ENCODE peak calls at places on chromosomes 4 and X, in four cellular contexts. H, V, M and P are unnamed samples.

GRCh38 chr4:134610172-134610571 is 408.6 kb upstream of the PABPC4L start:
- DNase-seq in V (no peak), H (no peak), M (no peak), P (no peak)

GRCh38 chr4:130233377-130234047 is 1137.6 kb downstream of the C4orf33 start:
- DNase-seq in M (no peak), H (no peak), V (no peak), P (no peak)

GRCh38 chrX:22063284-22063683 is 31.2 kb downstream of the PHEX start:
- DNase-seq in H (no peak), V (peak), M (no peak), P (no peak)

GRCh38 chrX:125786306-125786705 is 379.8 kb downstream of the DCAF12L2 start:
- DNase-seq in V (no peak), H (no peak), M (no peak), P (no peak)

GRCh38 chrX:65591206-65591605 is 56.6 kb upstream of the LAS1L start:
- DNase-seq in H (no peak), V (no peak), M (no peak), P (no peak)

GRCh38 chr4:76055005-76055404 is 19.1 kb upstream of the CXCL11 start:
- DNase-seq in M (no peak), V (no peak), H (no peak), P (no peak)

GRCh38 chr4:139279723-139280620 is at the start of gene MGARP:
- DNase-seq in M (peak), V (no peak), H (peak), P (peak)

GRCh38 chrX:50988649-50989048 is 78.1 kb downstream of the BMP15 start:
- DNase-seq in M (peak), V (peak), H (no peak), P (peak)

GRCh38 chr4:82230310-82230709 is 143.5 kb downstream of the HNRNPD start:
- DNase-seq in V (no peak), M (no peak), H (no peak), P (no peak)

GRCh38 chr4:54954656-54955388 is 170.6 kb downstream of the KDR start:
- DNase-seq in M (peak), V (no peak), H (no peak), P (no peak)

GRCh38 chrX:135327299-135327698 is 18.0 kb downstream of the ETDC start:
- DNase-seq in M (no peak), V (no peak), H (no peak), P (no peak)

GRCh38 chr4:87353592-87353991 is 30.9 kb upstream of the HSD17B13 start:
- DNase-seq in H (peak), M (peak), V (no peak), P (peak)

GRCh38 chrX:155263854-155264628 is at the start of gene RAB39B:
- DNase-seq in H (peak), M (peak), V (no peak), P (peak)

GRCh38 chrX:19514791-19515614 is at the start of gene MAP3K15:
- DNase-seq in V (peak), H (peak), M (peak), P (peak)

GRCh38 chr4:159048166-159048886 is 54.6 kb upstream of the RAPGEF2 start:
- DNase-seq in V (peak), M (peak), H (no peak), P (peak)

GRCh38 chrX:13283968-13284914 is 35.6 kb downstream of the ATXN3L start:
- DNase-seq in M (no peak), V (no peak), H (no peak), P (peak)

GRCh38 chr4:74097631-74098550 is 1.1 kb downstream of the CXCL2 start:
- DNase-seq in H (no peak), V (no peak), M (no peak), P (no peak)

GRCh38 chr4:184550476-184550875 is 76.1 kb upstream of the IRF2 start:
- DNase-seq in H (no peak), V (no peak), M (no peak), P (no peak)

GRCh38 chr4:62470421-62470983 is 1270.4 kb downstream of the ADGRL3 start:
- DNase-seq in H (no peak), V (no peak), M (no peak), P (no peak)

GRCh38 chr4:144507309-144508101 is 138.5 kb upstream of the HHIP start:
- DNase-seq in H (no peak), M (no peak), V (no peak), P (no peak)

GRCh38 chrX:149527705-149528104 is 13.1 kb upstream of the EOLA1 start:
- DNase-seq in M (peak), V (peak), H (no peak), P (no peak)

GRCh38 chr4:150259861-150260567 is 181.8 kb downstream of the DCLK2 start:
- DNase-seq in M (no peak), H (no peak), V (no peak), P (no peak)

GRCh38 chrX:70025464-70025863 is 24.3 kb downstream of the AWAT2 start:
- DNase-seq in V (no peak), H (no peak), M (no peak), P (no peak)

GRCh38 chr4:120922390-120923200 is at the start of gene PRDM5:
- DNase-seq in M (peak), H (peak), V (no peak), P (peak)

GRCh38 chr4:165079476-165079875 is 25.8 kb downstream of the TRIM75 start:
- DNase-seq in H (no peak), V (peak), M (no peak), P (no peak)

GRCh38 chr4:19349416-19349815 is 902.3 kb upstream of the SLIT2 start:
- DNase-seq in H (no peak), V (no peak), M (no peak), P (no peak)
- TF ChIP-seq MAX in H (no peak), V (no peak), M (no peak), P (no peak)

GRCh38 chrX:15874672-15875071 is 20.1 kb upstream of the AP1S2 start:
- DNase-seq in H (no peak), V (no peak), M (no peak), P (no peak)
- TF ChIP-seq TEAD4 in H (no peak), V (no peak), M (no peak), P (no peak)

DNA sequence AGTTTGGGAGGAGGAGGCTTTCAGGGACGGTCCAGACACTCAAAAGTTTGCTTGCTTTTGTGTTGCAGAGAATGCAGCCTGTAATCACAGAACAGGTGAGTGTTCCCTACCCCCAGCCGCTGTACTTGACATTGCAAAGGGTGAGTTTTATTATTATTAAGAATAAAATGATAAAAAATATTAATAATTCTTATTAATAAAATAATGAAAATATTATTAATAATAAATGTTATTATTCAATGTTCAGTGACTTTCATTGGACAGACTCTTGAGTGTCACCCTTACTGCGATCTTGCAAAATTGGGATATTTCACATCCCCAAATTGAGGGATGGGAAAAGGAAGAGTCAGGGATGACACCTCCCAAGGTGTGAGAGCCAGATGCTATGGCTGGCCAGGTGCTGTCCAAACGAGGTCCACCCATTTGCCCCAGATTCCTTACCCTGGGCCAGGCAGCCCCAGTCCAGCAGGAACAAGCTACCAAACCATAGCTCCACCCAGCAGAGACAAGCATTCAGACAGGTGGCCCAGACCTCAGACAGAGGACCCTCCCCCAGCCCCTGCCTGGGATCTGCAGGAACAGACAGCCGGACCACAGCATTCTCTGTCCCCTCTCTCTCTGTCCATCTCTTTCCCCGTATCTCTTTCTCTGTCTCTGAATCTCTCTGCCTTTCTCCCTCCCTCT is 22.4 kb downstream of the IL3RA start:
- DNase-seq in V (no peak), H (no peak), M (no peak), P (peak)
- TF ChIP-seq MAX in V (no peak), H (no peak), M (no peak), P (no peak)

DNA sequence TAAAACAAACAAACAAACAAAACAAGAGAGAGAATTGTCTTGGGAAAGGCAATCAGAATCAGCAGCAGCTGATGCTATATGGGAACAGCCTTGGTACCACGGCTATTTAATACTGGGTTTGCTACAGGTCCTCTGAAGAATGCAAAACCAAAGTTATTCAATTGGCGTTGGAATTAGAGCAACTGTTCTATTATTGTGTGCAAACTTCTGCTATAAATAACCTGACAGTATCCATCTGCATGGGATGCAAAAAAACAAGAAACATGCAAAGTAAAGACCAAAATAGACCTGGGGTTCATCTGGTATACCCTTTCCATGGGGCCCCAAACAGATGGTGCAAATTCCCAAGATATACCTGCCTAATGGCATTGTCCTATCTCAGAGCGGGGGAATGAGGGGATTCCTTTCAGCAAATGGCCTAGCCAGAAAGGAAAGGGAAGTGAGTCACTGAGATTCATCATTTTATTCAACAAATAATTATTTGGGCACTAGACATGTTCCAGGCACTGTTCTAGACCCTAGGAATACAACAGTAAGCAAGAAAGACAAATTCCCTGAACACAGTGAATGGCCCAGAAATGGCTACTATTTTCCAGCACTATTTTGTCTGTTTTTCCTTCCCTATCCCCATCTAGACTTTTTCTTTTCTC is 268.9 kb downstream of the FBXW7 start:
- DNase-seq in V (no peak), M (no peak), H (no peak), P (no peak)
- TF ChIP-seq TEAD4 in V (no peak), M (no peak), H (no peak), P (no peak)

GRCh38 chr4:173522160-173522873 is 7.7 kb downstream of the HAND2 start:
- DNase-seq in M (peak), V (peak), H (peak), P (peak)
- TF ChIP-seq MAX in M (peak), V (no peak), H (no peak), P (no peak)

DNA sequence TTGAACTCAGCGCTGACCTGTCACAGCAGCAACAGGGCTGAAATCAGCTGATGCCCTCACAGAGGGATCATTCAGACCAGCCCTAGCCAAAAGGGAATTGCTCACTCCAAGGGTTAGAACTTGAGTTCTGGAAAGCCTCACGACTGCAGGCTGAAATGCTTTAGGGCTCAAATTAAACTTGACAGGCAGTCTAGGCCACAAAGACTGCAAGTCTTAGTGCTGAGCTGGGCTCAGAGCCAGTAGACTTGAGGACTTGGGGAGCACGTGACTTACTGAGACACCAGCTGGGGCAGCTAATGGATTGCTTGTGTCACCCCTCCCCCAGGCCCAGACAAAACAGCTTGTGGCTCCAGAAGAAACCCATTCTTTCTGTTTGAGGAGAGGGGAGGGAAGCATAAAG is 119.0 kb upstream of the SLC6A14 start:
- DNase-seq in V (no peak), H (no peak), M (no peak), P (no peak)
- TF ChIP-seq TEAD4 in V (no peak), H (no peak), M (no peak), P (no peak)

GRCh38 chr4:2954358-2955185 is 8.6 kb downstream of the NOP14 start:
- DNase-seq in H (peak), V (no peak), M (peak), P (peak)
- TF ChIP-seq MAX in H (no peak), V (no peak), M (no peak), P (no peak)